ENCODE peak calls at places on chromosomes 7 and 10, in five cellular contexts. V is activated naive CD4-positive, alpha-beta T cell treated with Interleukin-2 at 50 U/mL for 16 hours; E is G401; X is endodermal cell; I is NCI-H774. U is an unnamed sample.

GRCh38 chr7:47651355-47652317 is 69.7 kb upstream of the TNS3 start:
- DNase-seq in V (no peak), E (no peak), X (no peak), I (no peak), U (no peak)

GRCh38 chr7:95632609-95633008 is 36.3 kb upstream of the PDK4 start:
- DNase-seq in V (no peak), E (no peak), X (no peak), I (no peak), U (no peak)

GRCh38 chr7:91050677-91051076 is 213.6 kb upstream of the FZD1 start:
- DNase-seq in V (no peak), E (no peak), X (no peak), I (no peak), U (no peak)

GRCh38 chr7:38858281-38858884 is 50.6 kb downstream of the VPS41 start:
- DNase-seq in V (no peak), E (no peak), X (no peak), I (peak), U (peak)

GRCh38 chr7:159091480-159092475 is 52.9 kb downstream of the VIPR2 start:
- DNase-seq in V (no peak), E (no peak), X (peak), I (no peak), U (no peak)

GRCh38 chr7:96415293-96415940 is 93.5 kb upstream of the SLC25A13 start:
- DNase-seq in V (no peak), E (no peak), X (peak), I (no peak), U (no peak)

GRCh38 chr7:25028370-25028971 is 48.5 kb upstream of the OSBPL3 start:
- DNase-seq in V (peak), E (no peak), X (no peak), I (no peak), U (no peak)

GRCh38 chr7:51240868-51241267 is 75.7 kb downstream of the COBL start:
- DNase-seq in V (no peak), E (peak), X (peak), I (no peak), U (no peak)

GRCh38 chr10:61642692-61643091 is 20.0 kb upstream of the CABCOCO1 start:
- DNase-seq in V (no peak), E (no peak), X (no peak), I (no peak), U (no peak)

GRCh38 chr7:158120751-158121150 is 466.9 kb downstream of the PTPRN2 start:
- DNase-seq in V (no peak), E (peak), X (no peak), I (no peak), U (no peak)

GRCh38 chr10:36256166-36256565 is 614.1 kb upstream of the FZD8 start:
- DNase-seq in V (no peak), E (no peak), X (no peak), I (no peak), U (peak)

GRCh38 chr7:54705436-54705835 is 53.6 kb downstream of the SEC61G start:
- DNase-seq in V (no peak), E (no peak), X (no peak), I (no peak), U (peak)

GRCh38 chr10:31582365-31583052 is 263.5 kb downstream of the ZEB1 start:
- DNase-seq in V (no peak), E (no peak), X (no peak), I (no peak), U (no peak)

GRCh38 chr10:124690971-124691370 is 53.2 kb downstream of the FAM53B start:
- DNase-seq in V (no peak), E (no peak), X (no peak), I (no peak), U (no peak)

GRCh38 chr10:77919713-77920108 is 6.8 kb downstream of the DLG5 start:
- DNase-seq in V (no peak), E (no peak), X (no peak), I (no peak), U (no peak)

GRCh38 chr7:18177815-18178660 is 150.4 kb upstream of the PRPS1L1 start:
- DNase-seq in V (no peak), E (no peak), X (peak), I (no peak), U (peak)

GRCh38 chr10:54909165-54909564 is 108.1 kb upstream of the PCDH15 start:
- DNase-seq in V (no peak), E (no peak), X (no peak), I (no peak), U (no peak)

GRCh38 chr10:103395754-103396066 is 565 bp downstream of the ATP5MK start:
- DNase-seq in V (no peak), E (peak), X (peak), I (no peak), U (no peak)

GRCh38 chr10:86439544-86439943 is 72.9 kb upstream of the GRID1 start:
- DNase-seq in V (no peak), E (peak), X (no peak), I (no peak), U (peak)

GRCh38 chr7:156172638-156173037 is 360.4 kb upstream of the SHH start:
- DNase-seq in V (no peak), E (no peak), X (peak), I (no peak), U (no peak)

GRCh38 chr7:22120391-22121053 is 174.8 kb upstream of the CDCA7L start:
- DNase-seq in V (no peak), E (no peak), X (no peak), I (no peak), U (no peak)

GRCh38 chr7:90836937-90837336 is 240.8 kb downstream of the CDK14 start:
- DNase-seq in V (no peak), E (no peak), X (no peak), I (no peak), U (no peak)

U was measured in Ammon's horn.